ENCODE peak calls at places on chromosome 20, in ten cellular contexts. One of them, this sample, is unnamed.

GRCh38 chr20:57211949-57212889 is 54.2 kb downstream of the BMP7 start:
- DNase-seq in fibroblast of the conjunctiva: peak; percentile 40
- DNase-seq in substantia nigra: no peak
- DNase-seq in uterus: peak; percentile 73
- DNase-seq in Right ventricle myocardium superior: peak; percentile 69
- DNase-seq in stimulated activated CD8-positive, alpha-beta memory T cell treated with anti-CD3 and anti-CD28 coated beads, Interleukin-4, amount 100 ng/mL, for 4 hours: no peak
- DNase-seq in activated naive CD4-positive, alpha-beta T cell: no peak
- DNase-seq in nephron progenitor cell: peak; percentile 50
- DNase-seq in pancreas: peak; percentile 70
- DNase-seq in HL-60: no peak
- DNase-seq in this sample: peak; percentile 41

GRCh38 chr20:4216142-4216735 is 200.9 kb upstream of the RNF24 start:
- DNase-seq in substantia nigra: no peak
- DNase-seq in stimulated activated CD8-positive, alpha-beta memory T cell treated with anti-CD3 and anti-CD28 coated beads, Interleukin-4, amount 100 ng/mL, for 4 hours: no peak
- DNase-seq in HL-60: no peak
- DNase-seq in fibroblast of the conjunctiva: no peak
- DNase-seq in activated naive CD4-positive, alpha-beta T cell: no peak
- DNase-seq in pancreas: no peak
- DNase-seq in uterus: no peak
- DNase-seq in nephron progenitor cell: no peak
- DNase-seq in Right ventricle myocardium superior: no peak
- DNase-seq in this sample: no peak

GRCh38 chr20:37327748-37328147 is 18.2 kb upstream of the SRC start:
- DNase-seq in pancreas: no peak
- DNase-seq in HL-60: no peak
- DNase-seq in fibroblast of the conjunctiva: peak; percentile 38
- DNase-seq in Right ventricle myocardium superior: peak; percentile 90
- DNase-seq in activated naive CD4-positive, alpha-beta T cell: no peak
- DNase-seq in nephron progenitor cell: no peak
- DNase-seq in stimulated activated CD8-positive, alpha-beta memory T cell treated with anti-CD3 and anti-CD28 coated beads, Interleukin-4, amount 100 ng/mL, for 4 hours: no peak
- DNase-seq in uterus: peak; percentile 98
- DNase-seq in substantia nigra: no peak
- DNase-seq in this sample: peak; percentile 70

GRCh38 chr20:59825944-59826759 is 107.3 kb downstream of the SYCP2 start:
- DNase-seq in uterus: no peak
- DNase-seq in HL-60: no peak
- DNase-seq in Right ventricle myocardium superior: peak; percentile 44
- DNase-seq in fibroblast of the conjunctiva: no peak
- DNase-seq in stimulated activated CD8-positive, alpha-beta memory T cell treated with anti-CD3 and anti-CD28 coated beads, Interleukin-4, amount 100 ng/mL, for 4 hours: no peak
- DNase-seq in activated naive CD4-positive, alpha-beta T cell: no peak
- DNase-seq in nephron progenitor cell: no peak
- DNase-seq in substantia nigra: no peak
- DNase-seq in pancreas: no peak
- DNase-seq in this sample: no peak

GRCh38 chr20:53001502-53002301 is 29.5 kb downstream of the TSHZ2 start:
- DNase-seq in substantia nigra: no peak
- DNase-seq in pancreas: no peak
- DNase-seq in nephron progenitor cell: no peak
- DNase-seq in Right ventricle myocardium superior: no peak
- DNase-seq in activated naive CD4-positive, alpha-beta T cell: no peak
- DNase-seq in fibroblast of the conjunctiva: no peak
- DNase-seq in HL-60: no peak
- DNase-seq in stimulated activated CD8-positive, alpha-beta memory T cell treated with anti-CD3 and anti-CD28 coated beads, Interleukin-4, amount 100 ng/mL, for 4 hours: no peak
- DNase-seq in uterus: no peak
- DNase-seq in this sample: no peak

GRCh38 chr20:17471606-17472187 is 59.5 kb downstream of the BFSP1 start:
- DNase-seq in nephron progenitor cell: no peak
- DNase-seq in Right ventricle myocardium superior: no peak
- DNase-seq in pancreas: no peak
- DNase-seq in stimulated activated CD8-positive, alpha-beta memory T cell treated with anti-CD3 and anti-CD28 coated beads, Interleukin-4, amount 100 ng/mL, for 4 hours: no peak
- DNase-seq in uterus: no peak
- DNase-seq in HL-60: no peak
- DNase-seq in substantia nigra: no peak
- DNase-seq in activated naive CD4-positive, alpha-beta T cell: no peak
- DNase-seq in fibroblast of the conjunctiva: no peak
- DNase-seq in this sample: no peak

GRCh38 chr20:5531318-5532081 is 214.7 kb upstream of the PROKR2 start:
- DNase-seq in fibroblast of the conjunctiva: no peak
- DNase-seq in nephron progenitor cell: no peak
- DNase-seq in pancreas: no peak
- DNase-seq in uterus: no peak
- DNase-seq in HL-60: no peak
- DNase-seq in activated naive CD4-positive, alpha-beta T cell: no peak
- DNase-seq in stimulated activated CD8-positive, alpha-beta memory T cell treated with anti-CD3 and anti-CD28 coated beads, Interleukin-4, amount 100 ng/mL, for 4 hours: no peak
- DNase-seq in substantia nigra: no peak
- DNase-seq in Right ventricle myocardium superior: no peak
- DNase-seq in this sample: no peak

GRCh38 chr20:11726021-11726420 is 191.7 kb upstream of the BTBD3 start:
- DNase-seq in substantia nigra: no peak
- DNase-seq in Right ventricle myocardium superior: no peak
- DNase-seq in nephron progenitor cell: no peak
- DNase-seq in HL-60: no peak
- DNase-seq in fibroblast of the conjunctiva: no peak
- DNase-seq in stimulated activated CD8-positive, alpha-beta memory T cell treated with anti-CD3 and anti-CD28 coated beads, Interleukin-4, amount 100 ng/mL, for 4 hours: no peak
- DNase-seq in pancreas: no peak
- DNase-seq in activated naive CD4-positive, alpha-beta T cell: no peak
- DNase-seq in uterus: no peak
- DNase-seq in this sample: no peak

GRCh38 chr20:14189794-14190402 is 147.5 kb downstream of the FLRT3 start:
- DNase-seq in nephron progenitor cell: no peak
- DNase-seq in activated naive CD4-positive, alpha-beta T cell: no peak
- DNase-seq in pancreas: no peak
- DNase-seq in Right ventricle myocardium superior: no peak
- DNase-seq in fibroblast of the conjunctiva: peak; percentile 37
- DNase-seq in HL-60: no peak
- DNase-seq in substantia nigra: no peak
- DNase-seq in uterus: no peak
- DNase-seq in stimulated activated CD8-positive, alpha-beta memory T cell treated with anti-CD3 and anti-CD28 coated beads, Interleukin-4, amount 100 ng/mL, for 4 hours: no peak
- DNase-seq in this sample: peak; percentile 19

GRCh38 chr20:46119028-46119546 is 973 bp downstream of the CD40 start:
- DNase-seq in pancreas: no peak
- DNase-seq in stimulated activated CD8-positive, alpha-beta memory T cell treated with anti-CD3 and anti-CD28 coated beads, Interleukin-4, amount 100 ng/mL, for 4 hours: no peak
- DNase-seq in HL-60: no peak
- DNase-seq in fibroblast of the conjunctiva: no peak
- DNase-seq in substantia nigra: no peak
- DNase-seq in uterus: no peak
- DNase-seq in Right ventricle myocardium superior: no peak
- DNase-seq in nephron progenitor cell: no peak
- DNase-seq in activated naive CD4-positive, alpha-beta T cell: no peak
- DNase-seq in this sample: no peak

GRCh38 chr20:17948442-17948841 is 20.2 kb downstream of the SNX5 start:
- DNase-seq in HL-60: no peak
- DNase-seq in Right ventricle myocardium superior: no peak
- DNase-seq in pancreas: no peak
- DNase-seq in uterus: no peak
- DNase-seq in stimulated activated CD8-positive, alpha-beta memory T cell treated with anti-CD3 and anti-CD28 coated beads, Interleukin-4, amount 100 ng/mL, for 4 hours: no peak
- DNase-seq in fibroblast of the conjunctiva: no peak
- DNase-seq in activated naive CD4-positive, alpha-beta T cell: no peak
- DNase-seq in substantia nigra: no peak
- DNase-seq in nephron progenitor cell: no peak
- DNase-seq in this sample: no peak

GRCh38 chr20:53803492-53804155 is 210.0 kb upstream of the ZNF217 start:
- DNase-seq in stimulated activated CD8-positive, alpha-beta memory T cell treated with anti-CD3 and anti-CD28 coated beads, Interleukin-4, amount 100 ng/mL, for 4 hours: no peak
- DNase-seq in fibroblast of the conjunctiva: no peak
- DNase-seq in pancreas: no peak
- DNase-seq in uterus: no peak
- DNase-seq in nephron progenitor cell: no peak
- DNase-seq in activated naive CD4-positive, alpha-beta T cell: no peak
- DNase-seq in substantia nigra: no peak
- DNase-seq in HL-60: no peak
- DNase-seq in Right ventricle myocardium superior: no peak
- DNase-seq in this sample: no peak

GRCh38 chr20:61970357-61970756 is 95.3 kb downstream of the TAF4 start:
- DNase-seq in uterus: no peak
- DNase-seq in activated naive CD4-positive, alpha-beta T cell: no peak
- DNase-seq in Right ventricle myocardium superior: no peak
- DNase-seq in stimulated activated CD8-positive, alpha-beta memory T cell treated with anti-CD3 and anti-CD28 coated beads, Interleukin-4, amount 100 ng/mL, for 4 hours: no peak
- DNase-seq in nephron progenitor cell: no peak
- DNase-seq in fibroblast of the conjunctiva: no peak
- DNase-seq in substantia nigra: peak; percentile 37
- DNase-seq in pancreas: no peak
- DNase-seq in HL-60: no peak
- DNase-seq in this sample: no peak

GRCh38 chr20:4136078-4136966 is 121.0 kb upstream of the RNF24 start:
- DNase-seq in fibroblast of the conjunctiva: no peak
- DNase-seq in substantia nigra: no peak
- DNase-seq in activated naive CD4-positive, alpha-beta T cell: no peak
- DNase-seq in HL-60: no peak
- DNase-seq in pancreas: no peak
- DNase-seq in Right ventricle myocardium superior: no peak
- DNase-seq in uterus: no peak
- DNase-seq in nephron progenitor cell: no peak
- DNase-seq in stimulated activated CD8-positive, alpha-beta memory T cell treated with anti-CD3 and anti-CD28 coated beads, Interleukin-4, amount 100 ng/mL, for 4 hours: no peak
- DNase-seq in this sample: no peak

GRCh38 chr20:2709205-2709981 is 16.8 kb downstream of the EBF4 start:
- DNase-seq in HL-60: no peak
- DNase-seq in substantia nigra: no peak
- DNase-seq in activated naive CD4-positive, alpha-beta T cell: no peak
- DNase-seq in pancreas: no peak
- DNase-seq in nephron progenitor cell: no peak
- DNase-seq in fibroblast of the conjunctiva: no peak
- DNase-seq in uterus: no peak
- DNase-seq in stimulated activated CD8-positive, alpha-beta memory T cell treated with anti-CD3 and anti-CD28 coated beads, Interleukin-4, amount 100 ng/mL, for 4 hours: no peak
- DNase-seq in Right ventricle myocardium superior: no peak
- DNase-seq in this sample: no peak